ENCODE peak calls at places on chromosomes 12 and 14, in nine cellular contexts. M, Z, A, T, Q, N, F, O and V are unnamed samples.
A peak's percentile ranks its signal among the peaks of the same experiment; 100 is the strongest.

GRCh38 chr14:36513012-36513420 is 7.0 kb downstream of the NKX2-1 start:
- DNase-seq in N (no peak), M (no peak), A (no peak), Q (no peak), O (no peak), F (no peak), T (no peak), Z (no peak), V (no peak)

GRCh38 chr14:51398898-51399297 is 158.9 kb downstream of the TMX1 start:
- DNase-seq in Q (peak; percentile 72), M (peak; percentile 91), F (no peak), T (no peak), N (no peak), A (no peak), Z (peak; percentile 99), O (peak; percentile 52), V (no peak)

GRCh38 chr12:128969480-128970055 is 116.3 kb downstream of the GLT1D1 start:
- DNase-seq in T (no peak), M (peak; percentile 47), O (peak; percentile 8), Q (no peak), N (peak; percentile 74), A (peak; percentile 32), F (no peak), Z (peak; percentile 52), V (no peak)

GRCh38 chr14:92923744-92924103 is 774 bp downstream of the CHGA start:
- DNase-seq in A (no peak), N (no peak), O (no peak), M (no peak), F (no peak), T (no peak), Q (no peak), Z (no peak), V (no peak)

GRCh38 chr14:102288139-102288538 is 16.8 kb downstream of the MOK start:
- DNase-seq in T (no peak), Q (no peak), O (no peak), M (no peak), A (no peak), N (no peak), F (no peak), Z (no peak), V (no peak)

GRCh38 chr14:67875175-67876006 is 55.8 kb downstream of the RAD51B start:
- DNase-seq in Z (no peak), A (no peak), Q (no peak), M (no peak), F (no peak), N (no peak), T (no peak), O (no peak), V (no peak)

GRCh38 chr14:50321009-50321660 is 9.0 kb downstream of the DMAC2L start:
- DNase-seq in F (peak; percentile 74), M (peak; percentile 91), N (peak; percentile 91), Z (peak; percentile 97), Q (peak; percentile 96), O (peak; percentile 66), A (peak; percentile 72), T (peak; percentile 24), V (peak; percentile 56)

GRCh38 chr12:7411343-7411742 is 32.6 kb downstream of the CD163L1 start:
- DNase-seq in T (no peak), M (no peak), O (no peak), A (no peak), F (no peak), N (no peak), Z (no peak), Q (no peak), V (no peak)

GRCh38 chr12:6827982-6828670 is at the start of gene P3H3:
- DNase-seq in F (no peak), Q (peak; percentile 56), Z (no peak), N (peak; percentile 60), A (no peak), T (peak; percentile 45), M (peak; percentile 60), O (no peak), V (peak; percentile 70)

GRCh38 chr14:96625436-96625945 is 123.3 kb downstream of the PAPOLA start:
- DNase-seq in T (no peak), Z (no peak), Q (no peak), M (no peak), F (no peak), N (no peak), A (no peak), O (no peak), V (no peak)

GRCh38 chr12:98401427-98401826 is 114.0 kb upstream of the TMPO start:
- DNase-seq in M (no peak), A (no peak), N (no peak), Z (no peak), F (no peak), O (no peak), T (no peak), Q (peak; percentile 70), V (no peak)
- H3K27ac ChIP-seq in M (peak overlapping the region; percentile 89), A (no peak overlapping the region), N (no peak overlapping the region), Z (no peak overlapping the region), F (no peak overlapping the region), O (peak overlapping the region; percentile 80), T (no peak overlapping the region), Q (peak overlapping the region; percentile 1), V (no peak overlapping the region)

DNA sequence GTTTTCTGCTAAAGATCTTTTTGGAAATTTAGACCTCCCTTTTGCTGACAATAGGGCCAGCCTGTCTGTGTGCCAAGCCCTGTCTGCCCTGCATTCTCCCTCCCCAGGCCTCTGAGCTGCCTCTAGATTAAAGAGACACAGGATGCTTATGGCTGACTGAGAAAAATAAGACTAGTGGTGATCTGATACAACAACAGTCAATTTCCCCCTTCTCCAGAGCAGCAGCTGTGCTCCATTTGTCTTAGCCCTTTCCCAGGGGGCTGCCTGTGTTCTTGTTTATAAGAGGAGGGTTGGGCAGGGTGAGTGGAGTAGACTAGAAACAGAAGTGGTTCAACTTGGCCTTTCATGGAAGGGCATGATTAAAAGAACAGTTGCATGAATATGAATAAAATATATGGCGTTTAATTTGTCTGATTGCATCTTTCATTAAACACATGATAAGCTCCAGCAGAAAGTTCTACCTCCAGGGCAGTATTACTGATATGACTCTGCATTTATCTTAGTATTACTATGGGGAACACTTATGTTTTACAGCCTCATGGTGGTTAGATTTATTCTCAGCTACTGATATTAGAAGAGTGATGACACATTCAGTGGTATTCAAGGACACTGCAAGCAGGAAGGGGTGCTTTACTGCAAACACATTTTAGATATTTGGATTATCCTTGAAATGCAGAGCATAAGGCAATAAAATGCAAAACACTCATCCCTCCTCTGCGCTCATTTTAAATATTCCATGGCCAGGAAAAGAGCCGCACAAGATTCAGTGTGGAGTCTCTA is 150.1 kb upstream of the CLEC14A start:
- DNase-seq in F (no peak), T (no peak), N (no peak), M (peak; percentile 0), Z (peak; percentile 20), O (no peak), Q (peak; percentile 54), A (no peak), V (no peak)
- TF ChIP-seq CTCF in F (no peak), T (no peak), N (no peak), M (no peak), Z (no peak), O (no peak), Q (no peak), A (no peak), V (no peak)

GRCh38 chr12:56947633-56948535 is 9.5 kb downstream of the RDH16 start:
- DNase-seq in A (no peak), Q (peak; percentile 45), N (no peak), Z (peak; percentile 57), O (no peak), F (no peak), T (no peak), M (peak; percentile 54), V (no peak)
- H3K4me1 ChIP-seq in A (no peaks in the 10 kb centered on the region), Q (no peaks in the 10 kb centered on the region), N (no peaks in the 10 kb centered on the region), Z (peaks cover 8% of the 10 kb centered on the region), O (no peaks in the 10 kb centered on the region), F (no peaks in the 10 kb centered on the region), T (no peaks in the 10 kb centered on the region), M (no peaks in the 10 kb centered on the region), V (no peaks in the 10 kb centered on the region)

GRCh38 chr14:81398196-81398891 is 1.8 kb downstream of the STON2 start:
- DNase-seq in T (no peak), F (no peak), M (no peak), A (no peak), Z (no peak), N (no peak), Q (no peak), O (no peak), V (no peak)
- H3K27ac ChIP-seq in T (no peak overlapping the region), F (no peak overlapping the region), M (no peak overlapping the region), A (no peak overlapping the region), Z (peak overlapping the region; percentile 99), N (no peak overlapping the region), Q (no peak overlapping the region), O (no peak overlapping the region), V (no peak overlapping the region)

GRCh38 chr14:60485600-60486251 is at the start of gene C14orf39:
- DNase-seq in F (peak; percentile 20), O (no peak), N (peak; percentile 76), T (no peak), Q (peak; percentile 34), M (no peak), A (no peak), Z (peak; percentile 65), V (no peak)
- TF ChIP-seq CTCF in F (no peak), O (no peak), N (no peak), T (no peak), Q (no peak), M (no peak), A (no peak), Z (no peak), V (no peak)